ENCODE peak calls at places on chromosomes 12 and 14, in ten cellular contexts. One of them, this sample, is unnamed.

GRCh38 chr14:64208261-64208660 is 85.9 kb downstream of the ESR2 start:
- DNase-seq in nephron progenitor cell: no peak
- DNase-seq in NCI-H1092: no peak
- DNase-seq in fibroblast of the aortic adventitia: no peak
- DNase-seq in NCI-H187 treated with DMSO at 0.1 percent for 48 hours: no peak
- DNase-seq in fibroblast of mammary gland: no peak
- DNase-seq in GDM1: no peak
- DNase-seq in adrenal gland: no peak
- DNase-seq in AG10803: no peak
- DNase-seq in stimulated activated CD4-positive, alpha-beta T cell treated with anti-CD3 and anti-CD28 coated beads, Interleukin-1b, Interleukin-23, amount 100 ng/mL, for 1 hour: no peak
- DNase-seq in this sample: no peak

GRCh38 chr12:9702239-9702638 is 30.7 kb downstream of the CLECL1 start:
- DNase-seq in nephron progenitor cell: no peak
- DNase-seq in NCI-H1092: no peak
- DNase-seq in fibroblast of the aortic adventitia: no peak
- DNase-seq in NCI-H187 treated with DMSO at 0.1 percent for 48 hours: no peak
- DNase-seq in fibroblast of mammary gland: no peak
- DNase-seq in GDM1: no peak
- DNase-seq in adrenal gland: no peak
- DNase-seq in AG10803: no peak
- DNase-seq in stimulated activated CD4-positive, alpha-beta T cell treated with anti-CD3 and anti-CD28 coated beads, Interleukin-1b, Interleukin-23, amount 100 ng/mL, for 1 hour: no peak
- DNase-seq in this sample: no peak

GRCh38 chr12:99066726-99067125 is 421.6 kb downstream of the APAF1 start:
- DNase-seq in nephron progenitor cell: no peak
- DNase-seq in NCI-H1092: no peak
- DNase-seq in fibroblast of the aortic adventitia: no peak
- DNase-seq in NCI-H187 treated with DMSO at 0.1 percent for 48 hours: no peak
- DNase-seq in fibroblast of mammary gland: no peak
- DNase-seq in GDM1: no peak
- DNase-seq in adrenal gland: no peak
- DNase-seq in AG10803: no peak
- DNase-seq in stimulated activated CD4-positive, alpha-beta T cell treated with anti-CD3 and anti-CD28 coated beads, Interleukin-1b, Interleukin-23, amount 100 ng/mL, for 1 hour: no peak
- DNase-seq in this sample: no peak

GRCh38 chr12:41442905-41443304 is 254.8 kb downstream of the PDZRN4 start:
- DNase-seq in nephron progenitor cell: no peak
- DNase-seq in NCI-H1092: no peak
- DNase-seq in fibroblast of the aortic adventitia: no peak
- DNase-seq in NCI-H187 treated with DMSO at 0.1 percent for 48 hours: no peak
- DNase-seq in fibroblast of mammary gland: no peak
- DNase-seq in GDM1: no peak
- DNase-seq in adrenal gland: no peak
- DNase-seq in AG10803: no peak
- DNase-seq in stimulated activated CD4-positive, alpha-beta T cell treated with anti-CD3 and anti-CD28 coated beads, Interleukin-1b, Interleukin-23, amount 100 ng/mL, for 1 hour: no peak
- DNase-seq in this sample: no peak

GRCh38 chr12:53969588-53970259 is 3.2 kb upstream of the HOXC11 start:
- DNase-seq in nephron progenitor cell: no peak
- DNase-seq in NCI-H1092: no peak
- DNase-seq in fibroblast of the aortic adventitia: no peak
- DNase-seq in NCI-H187 treated with DMSO at 0.1 percent for 48 hours: no peak
- DNase-seq in fibroblast of mammary gland: no peak
- DNase-seq in GDM1: no peak
- DNase-seq in adrenal gland: no peak
- DNase-seq in AG10803: no peak
- DNase-seq in stimulated activated CD4-positive, alpha-beta T cell treated with anti-CD3 and anti-CD28 coated beads, Interleukin-1b, Interleukin-23, amount 100 ng/mL, for 1 hour: no peak
- DNase-seq in this sample: no peak

GRCh38 chr14:101716956-101717662 is 44.4 kb upstream of the PPP2R5C start:
- DNase-seq in nephron progenitor cell: no peak
- DNase-seq in NCI-H1092: no peak
- DNase-seq in fibroblast of the aortic adventitia: no peak
- DNase-seq in NCI-H187 treated with DMSO at 0.1 percent for 48 hours: no peak
- DNase-seq in fibroblast of mammary gland: no peak
- DNase-seq in GDM1: no peak
- DNase-seq in adrenal gland: no peak
- DNase-seq in AG10803: no peak
- DNase-seq in stimulated activated CD4-positive, alpha-beta T cell treated with anti-CD3 and anti-CD28 coated beads, Interleukin-1b, Interleukin-23, amount 100 ng/mL, for 1 hour: no peak
- DNase-seq in this sample: no peak

GRCh38 chr14:79260406-79260805 is 950.9 kb downstream of the DIO2 start:
- DNase-seq in nephron progenitor cell: no peak
- DNase-seq in NCI-H1092: no peak
- DNase-seq in fibroblast of the aortic adventitia: no peak
- DNase-seq in NCI-H187 treated with DMSO at 0.1 percent for 48 hours: no peak
- DNase-seq in fibroblast of mammary gland: no peak
- DNase-seq in GDM1: no peak
- DNase-seq in adrenal gland: no peak
- DNase-seq in AG10803: no peak
- DNase-seq in stimulated activated CD4-positive, alpha-beta T cell treated with anti-CD3 and anti-CD28 coated beads, Interleukin-1b, Interleukin-23, amount 100 ng/mL, for 1 hour: no peak
- DNase-seq in this sample: no peak

GRCh38 chr12:96107236-96107635 is 71.8 kb upstream of the LTA4H start:
- DNase-seq in nephron progenitor cell: no peak
- DNase-seq in NCI-H1092: no peak
- DNase-seq in fibroblast of the aortic adventitia: no peak
- DNase-seq in NCI-H187 treated with DMSO at 0.1 percent for 48 hours: no peak
- DNase-seq in fibroblast of mammary gland: no peak
- DNase-seq in GDM1: no peak
- DNase-seq in adrenal gland: no peak
- DNase-seq in AG10803: no peak
- DNase-seq in stimulated activated CD4-positive, alpha-beta T cell treated with anti-CD3 and anti-CD28 coated beads, Interleukin-1b, Interleukin-23, amount 100 ng/mL, for 1 hour: no peak
- DNase-seq in this sample: peak; percentile 32

GRCh38 chr12:132827763-132828703 is 636 bp downstream of the GOLGA3 start:
- DNase-seq in nephron progenitor cell: no peak
- DNase-seq in NCI-H1092: no peak
- DNase-seq in fibroblast of the aortic adventitia: peak; percentile 83
- DNase-seq in NCI-H187 treated with DMSO at 0.1 percent for 48 hours: no peak
- DNase-seq in fibroblast of mammary gland: peak; percentile 88
- DNase-seq in GDM1: no peak
- DNase-seq in adrenal gland: peak; percentile 45
- DNase-seq in AG10803: peak; percentile 80
- DNase-seq in stimulated activated CD4-positive, alpha-beta T cell treated with anti-CD3 and anti-CD28 coated beads, Interleukin-1b, Interleukin-23, amount 100 ng/mL, for 1 hour: no peak
- DNase-seq in this sample: no peak

GRCh38 chr12:110245278-110245868 is 35.7 kb upstream of the ATP2A2 start:
- DNase-seq in nephron progenitor cell: no peak
- DNase-seq in NCI-H1092: no peak
- DNase-seq in fibroblast of the aortic adventitia: no peak
- DNase-seq in NCI-H187 treated with DMSO at 0.1 percent for 48 hours: no peak
- DNase-seq in fibroblast of mammary gland: peak; percentile 28
- DNase-seq in GDM1: peak; percentile 23
- DNase-seq in adrenal gland: peak; percentile 29
- DNase-seq in AG10803: no peak
- DNase-seq in stimulated activated CD4-positive, alpha-beta T cell treated with anti-CD3 and anti-CD28 coated beads, Interleukin-1b, Interleukin-23, amount 100 ng/mL, for 1 hour: no peak
- DNase-seq in this sample: peak; percentile 54

GRCh38 chr14:100537701-100538565 is 49.3 kb downstream of the BEGAIN start:
- DNase-seq in nephron progenitor cell: peak; percentile 4
- DNase-seq in NCI-H1092: no peak
- DNase-seq in fibroblast of the aortic adventitia: no peak
- DNase-seq in NCI-H187 treated with DMSO at 0.1 percent for 48 hours: no peak
- DNase-seq in fibroblast of mammary gland: no peak
- DNase-seq in GDM1: no peak
- DNase-seq in adrenal gland: peak; percentile 10
- DNase-seq in AG10803: no peak
- DNase-seq in stimulated activated CD4-positive, alpha-beta T cell treated with anti-CD3 and anti-CD28 coated beads, Interleukin-1b, Interleukin-23, amount 100 ng/mL, for 1 hour: no peak
- DNase-seq in this sample: peak; percentile 13

GRCh38 chr14:91935621-91936020 is 11.9 kb downstream of the FBLN5 start:
- DNase-seq in nephron progenitor cell: no peak
- DNase-seq in NCI-H1092: no peak
- DNase-seq in fibroblast of the aortic adventitia: no peak
- DNase-seq in NCI-H187 treated with DMSO at 0.1 percent for 48 hours: no peak
- DNase-seq in fibroblast of mammary gland: no peak
- DNase-seq in GDM1: no peak
- DNase-seq in adrenal gland: no peak
- DNase-seq in AG10803: no peak
- DNase-seq in stimulated activated CD4-positive, alpha-beta T cell treated with anti-CD3 and anti-CD28 coated beads, Interleukin-1b, Interleukin-23, amount 100 ng/mL, for 1 hour: no peak
- DNase-seq in this sample: no peak

GRCh38 chr12:52267266-52267665 is 7.2 kb upstream of the KRT86 start:
- DNase-seq in nephron progenitor cell: no peak
- DNase-seq in NCI-H1092: no peak
- DNase-seq in fibroblast of the aortic adventitia: no peak
- DNase-seq in NCI-H187 treated with DMSO at 0.1 percent for 48 hours: no peak
- DNase-seq in fibroblast of mammary gland: no peak
- DNase-seq in GDM1: no peak
- DNase-seq in adrenal gland: no peak
- DNase-seq in AG10803: no peak
- DNase-seq in stimulated activated CD4-positive, alpha-beta T cell treated with anti-CD3 and anti-CD28 coated beads, Interleukin-1b, Interleukin-23, amount 100 ng/mL, for 1 hour: no peak
- DNase-seq in this sample: no peak

GRCh38 chr12:84069699-84070098 is 842.9 kb downstream of the SLC6A15 start:
- DNase-seq in nephron progenitor cell: no peak
- DNase-seq in NCI-H1092: no peak
- DNase-seq in fibroblast of the aortic adventitia: peak; percentile 31
- DNase-seq in NCI-H187 treated with DMSO at 0.1 percent for 48 hours: no peak
- DNase-seq in fibroblast of mammary gland: peak; percentile 56
- DNase-seq in GDM1: no peak
- DNase-seq in adrenal gland: no peak
- DNase-seq in AG10803: peak; percentile 88
- DNase-seq in stimulated activated CD4-positive, alpha-beta T cell treated with anti-CD3 and anti-CD28 coated beads, Interleukin-1b, Interleukin-23, amount 100 ng/mL, for 1 hour: no peak
- DNase-seq in this sample: no peak

GRCh38 chr14:22981090-22982012 is 1.0 kb downstream of the AJUBA start:
- DNase-seq in nephron progenitor cell: peak; percentile 45
- DNase-seq in NCI-H1092: no peak
- DNase-seq in fibroblast of the aortic adventitia: no peak
- DNase-seq in NCI-H187 treated with DMSO at 0.1 percent for 48 hours: no peak
- DNase-seq in fibroblast of mammary gland: no peak
- DNase-seq in GDM1: no peak
- DNase-seq in adrenal gland: no peak
- DNase-seq in AG10803: no peak
- DNase-seq in stimulated activated CD4-positive, alpha-beta T cell treated with anti-CD3 and anti-CD28 coated beads, Interleukin-1b, Interleukin-23, amount 100 ng/mL, for 1 hour: no peak
- DNase-seq in this sample: no peak